ENCODE peak calls at places on chromosomes 13 and 19, in eight cellular contexts. I is activated naive CD4-positive, alpha-beta T cell treated with anti-CD3 and anti-CD28 coated beads, Interleukin-2, amount 50 U/mL, for 72 hours; X is Right ventricle myocardium superior; H is erythroblast; Z is KG1; S is Calu3; P is adipocyte; C is fibroblast of the conjunctiva. D is an unnamed sample.

GRCh38 chr13:67549331-67549730 is 319.2 kb upstream of the PCDH9 start:
- DNase-seq in H (no peak), Z (no peak), I (no peak), C (peak; percentile 1), X (no peak), P (peak; percentile 46), S (no peak), D (no peak)

GRCh38 chr19:28466107-28467045 is 746.6 kb downstream of the UQCRFS1 start:
- DNase-seq in S (peak; percentile 85), P (peak; percentile 66), C (peak; percentile 21), I (no peak), Z (peak; percentile 20), H (peak; percentile 39), X (peak; percentile 70), D (peak; percentile 62)

GRCh38 chr13:43237616-43238015 is 214.2 kb downstream of the DNAJC15 start:
- DNase-seq in P (no peak), C (no peak), S (no peak), X (no peak), H (no peak), Z (no peak), I (no peak), D (no peak)

GRCh38 chr19:39676004-39676403 is 20.3 kb downstream of the LGALS16 start:
- DNase-seq in X (no peak), H (no peak), I (no peak), C (no peak), P (no peak), S (no peak), Z (no peak), D (no peak)

GRCh38 chr13:110853235-110853721 is 61.6 kb downstream of the ANKRD10 start:
- DNase-seq in P (no peak), S (no peak), X (no peak), Z (no peak), C (no peak), H (no peak), I (no peak), D (no peak)

GRCh38 chr13:111360452-111360851 is 40.0 kb downstream of the TEX29 start:
- DNase-seq in I (no peak), S (no peak), H (no peak), C (no peak), X (no peak), P (no peak), Z (no peak), D (no peak)

GRCh38 chr13:48561461-48562224 is 28.8 kb upstream of the RCBTB2 start:
- DNase-seq in C (no peak), P (no peak), S (no peak), X (no peak), I (no peak), Z (no peak), H (peak; percentile 63), D (no peak)

GRCh38 chr13:36530050-36530789 is 97.9 kb downstream of the CCNA1 start:
- DNase-seq in X (no peak), Z (no peak), I (no peak), S (no peak), C (peak; percentile 17), H (no peak), P (peak; percentile 19), D (no peak)

GRCh38 chr13:45468676-45469075 is 3.9 kb downstream of the COG3 start:
- DNase-seq in C (no peak), P (no peak), X (no peak), Z (no peak), S (no peak), H (no peak), I (no peak), D (no peak)

GRCh38 chr19:7973883-7974282 is 30.4 kb upstream of the TIMM44 start:
- DNase-seq in H (no peak), S (no peak), X (peak; percentile 83), Z (no peak), C (no peak), P (no peak), I (no peak), D (no peak)

GRCh38 chr13:100646030-100646673 is 28.4 kb downstream of the TMTC4 start:
- DNase-seq in X (no peak), I (no peak), P (no peak), C (no peak), H (no peak), S (peak; percentile 5), Z (no peak), D (no peak)

GRCh38 chr13:46552888-46553520 is at the start of gene LRCH1:
- DNase-seq in H (peak; percentile 88), C (peak; percentile 75), S (peak; percentile 80), Z (peak; percentile 74), I (peak; percentile 76), X (peak; percentile 95), P (peak; percentile 95), D (peak; percentile 92)

GRCh38 chr19:5220866-5221265 is 119.7 kb downstream of the PTPRS start:
- DNase-seq in S (no peak), Z (no peak), I (no peak), C (no peak), X (no peak), P (no peak), H (no peak), D (no peak)

GRCh38 chr13:48731957-48732569 is 78.3 kb downstream of the CYSLTR2 start:
- DNase-seq in H (peak; percentile 54), P (no peak), X (peak; percentile 75), Z (no peak), S (peak; percentile 57), I (no peak), C (no peak), D (peak; percentile 86)

GRCh38 chr19:46065486-46065885 is 24.7 kb upstream of the IGFL4 start:
- DNase-seq in C (no peak), S (no peak), X (no peak), P (peak; percentile 39), I (no peak), H (no peak), Z (no peak), D (no peak)

GRCh38 chr13:30510811-30511371 is 45.2 kb upstream of the HMGB1 start:
- DNase-seq in P (no peak), C (no peak), H (no peak), S (no peak), I (no peak), X (no peak), Z (no peak), D (no peak)